ENCODE peak calls at places on chromosomes 5 and 9, in seven cellular contexts. D is esophagus muscularis mucosa, Z is A549, S is kidney, M is H1, B is IMR-90, V is uterus. W is an unnamed sample. For H3K9me3, the result is how much of the 10 kb centered on the place peaks cover.

GRCh38 chr9:89175739-89176360 is 2.8 kb downstream of the SHC3 start:
- DNase-seq in Z (no peak), D (no peak), S (no peak), V (no peak), B (no peak), M (no peak), W (no peak)

GRCh38 chr9:3398232-3398648 is 127.6 kb downstream of the RFX3 start:
- DNase-seq in V (no peak), Z (no peak), M (no peak), B (no peak), D (no peak), S (no peak), W (no peak)

GRCh38 chr9:105127863-105128220 is 116.6 kb upstream of the SLC44A1 start:
- DNase-seq in D (no peak), M (no peak), S (no peak), V (no peak), Z (no peak), B (peak), W (no peak)

GRCh38 chr5:149317281-149318048 is 27.8 kb upstream of the GRPEL2 start:
- DNase-seq in V (peak), D (no peak), B (peak), S (no peak), Z (peak), M (no peak), W (no peak)

GRCh38 chr5:1123418-1124147 is 11.7 kb upstream of the SLC12A7 start:
- DNase-seq in M (no peak), D (no peak), B (no peak), Z (no peak), V (no peak), S (no peak), W (no peak)

GRCh38 chr5:32278403-32278802 is 34.3 kb downstream of the MTMR12 start:
- DNase-seq in M (no peak), D (no peak), S (no peak), B (peak), Z (no peak), V (no peak), W (no peak)

GRCh38 chr5:76467221-76467620 is 64.1 kb downstream of the IQGAP2 start:
- DNase-seq in D (no peak), M (no peak), S (no peak), V (no peak), B (no peak), Z (no peak), W (no peak)

GRCh38 chr5:106656821-106657220 is 1013.9 kb downstream of the EFNA5 start:
- DNase-seq in M (no peak), S (no peak), Z (no peak), B (no peak), V (no peak), D (no peak), W (no peak)

GRCh38 chr9:36765077-36765390 is 192.3 kb downstream of the MELK start:
- DNase-seq in D (no peak), B (no peak), Z (peak), S (no peak), V (no peak), M (no peak), W (no peak)

GRCh38 chr9:110850401-110851135 is 182.0 kb downstream of the MUSK start:
- DNase-seq in Z (no peak), B (no peak), M (no peak), D (no peak), S (no peak), V (no peak), W (no peak)

GRCh38 chr5:108481355-108481931 is 99.5 kb upstream of the FBXL17 start:
- DNase-seq in V (no peak), M (no peak), Z (no peak), S (no peak), B (peak), D (no peak), W (no peak)

GRCh38 chr9:5900622-5901021 is 9.9 kb downstream of the MLANA start:
- DNase-seq in D (no peak), S (no peak), Z (no peak), V (no peak), B (no peak), M (no peak), W (no peak)

GRCh38 chr9:95770653-95771131 is 104.8 kb upstream of the ERCC6L2 start:
- DNase-seq in B (no peak), Z (no peak), S (no peak), M (peak), V (no peak), D (no peak), W (no peak)

GRCh38 chr5:143898381-143898780 is 86.4 kb downstream of the HMHB1 start:
- DNase-seq in D (no peak), M (no peak), B (no peak), Z (no peak), V (no peak), S (no peak), W (no peak)

GRCh38 chr5:147234825-147235635 is at the start of gene STK32A:
- DNase-seq in Z (no peak), M (peak), B (no peak), S (peak), V (peak), D (no peak), W (no peak)

DNA sequence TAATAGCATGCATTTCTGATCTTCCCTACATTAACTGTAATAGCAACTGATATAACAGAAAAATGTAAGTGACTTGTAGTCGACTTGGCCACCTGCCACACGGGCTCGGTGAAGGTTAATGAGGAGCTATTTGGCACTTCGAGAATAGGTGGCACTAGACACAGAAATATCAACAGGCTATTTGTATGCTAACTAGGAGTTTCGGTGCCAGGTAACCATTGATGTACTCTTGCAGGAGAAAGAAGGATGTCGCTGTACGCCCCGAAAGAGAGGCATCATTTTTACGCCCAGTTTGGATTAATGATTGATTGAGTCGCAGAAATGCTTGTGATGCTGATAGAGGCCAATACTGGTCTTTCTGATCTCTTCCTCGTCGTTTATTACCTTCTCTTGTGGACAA is 516 bp upstream of the DMRT2 start:
- DNase-seq in V (no peak), B (no peak), Z (no peak), M (no peak), S (no peak), D (no peak), W (no peak)
- H3K9me3 ChIP-seq in V (under half), B (under half), Z (under half), M (under half), S (under half), D (under half), W (under half)

GRCh38 chr5:80964919-80965318 is 4.8 kb downstream of the RASGRF2 start:
- DNase-seq in B (no peak), D (no peak), M (no peak), S (no peak), V (no peak), Z (no peak), W (no peak)

GRCh38 chr5:80963521-80963895 is 3.3 kb downstream of the RASGRF2 start:
- DNase-seq in M (no peak), B (peak), V (no peak), S (no peak), D (no peak), Z (no peak), W (no peak)

GRCh38 chr5:80964491-80964890 is 4.3 kb downstream of the RASGRF2 start:
- DNase-seq in V (no peak), Z (no peak), M (no peak), B (peak), D (no peak), S (no peak), W (no peak)

GRCh38 chr5:80962630-80963520 is 2.7 kb downstream of the RASGRF2 start:
- DNase-seq in M (no peak), S (no peak), D (no peak), V (no peak), B (no peak), Z (no peak), W (no peak)

GRCh38 chr5:80963966-80964481 is 3.9 kb downstream of the RASGRF2 start:
- DNase-seq in M (no peak), V (no peak), D (no peak), S (no peak), Z (no peak), B (peak), W (no peak)
- TF ChIP-seq CTCF in M (no peak), V (no peak), D (no peak), S (no peak), Z (no peak), B (no peak), W (no peak)

GRCh38 chr5:3599283-3600105 is 3.9 kb downstream of the IRX1 start:
- DNase-seq in M (peak), B (no peak), Z (no peak), S (no peak), D (no peak), V (no peak), W (no peak)

GRCh38 chr5:3602713-3603502 is 7.3 kb downstream of the IRX1 start:
- DNase-seq in Z (no peak), B (no peak), D (no peak), V (no peak), M (peak), S (peak), W (no peak)

GRCh38 chr5:3601929-3602712 is 6.5 kb downstream of the IRX1 start:
- DNase-seq in B (no peak), M (peak), Z (no peak), V (no peak), D (no peak), S (no peak), W (no peak)

GRCh38 chr5:3600106-3600997 is 4.7 kb downstream of the IRX1 start:
- DNase-seq in S (no peak), V (no peak), Z (no peak), M (peak), B (no peak), D (no peak), W (no peak)

DNA sequence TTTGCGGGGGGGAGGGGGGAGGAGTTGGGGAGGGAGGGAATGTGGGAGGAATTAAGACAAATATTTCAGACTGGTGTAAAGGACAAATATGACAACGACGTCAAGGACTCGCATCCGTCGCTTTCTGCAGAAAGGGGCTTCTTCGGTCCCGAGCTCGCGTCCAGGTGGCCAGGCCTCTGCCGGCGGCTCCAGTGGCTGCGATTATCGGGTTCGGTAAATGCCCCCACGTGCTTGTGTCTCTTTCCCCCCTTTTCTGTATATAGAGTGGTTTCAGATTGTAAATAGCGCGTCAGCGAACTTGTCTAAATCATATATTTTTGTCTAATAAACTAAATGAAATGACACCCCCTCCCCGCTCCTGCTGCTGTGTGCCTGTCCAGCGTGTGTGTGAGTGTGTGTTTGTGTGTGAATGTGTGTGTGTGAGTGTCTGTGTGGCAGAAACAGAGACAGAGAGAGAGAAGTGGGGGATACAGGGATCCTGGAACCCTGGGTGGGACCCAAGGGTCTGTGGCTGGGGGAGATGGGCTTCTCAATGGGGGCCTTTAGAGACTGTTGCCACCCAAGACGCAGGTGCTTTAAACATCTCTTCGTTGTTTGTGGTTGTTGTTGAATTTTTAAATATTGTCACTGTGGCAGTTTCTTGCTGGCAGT is 5.6 kb downstream of the IRX1 start:
- DNase-seq in Z (no peak), D (no peak), V (no peak), B (no peak), M (peak), S (no peak), W (no peak)
- H3K9me3 ChIP-seq in Z (under half), D (under half), V (under half), B (under half), M (under half), S (under half), W (under half)

DNA sequence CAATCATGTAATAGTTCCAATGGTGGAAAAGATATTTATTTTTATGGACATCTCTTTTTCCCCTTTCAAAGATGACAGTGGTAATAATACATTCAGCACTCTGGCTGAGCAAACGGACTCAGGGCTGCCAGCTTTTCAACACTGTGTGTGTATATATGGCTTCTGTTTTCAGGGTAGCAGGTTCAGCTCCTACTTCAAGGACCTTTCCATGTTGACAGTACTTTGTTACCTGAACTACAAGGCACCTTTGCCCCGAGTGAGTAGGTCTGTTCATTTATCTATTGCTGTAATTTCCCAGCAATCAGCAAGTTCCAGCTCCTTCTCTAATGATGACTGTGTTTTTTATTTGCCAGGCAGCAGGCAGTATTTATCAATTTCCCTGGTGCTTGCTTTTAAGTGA is 387.4 kb upstream of the KIF2A start:
- DNase-seq in V (no peak), Z (no peak), S (no peak), B (no peak), D (no peak), M (no peak), W (no peak)
- TF ChIP-seq CTCF in V (no peak), Z (no peak), S (no peak), B (no peak), D (no peak), M (no peak), W (no peak)

GRCh38 chr5:178324481-178325310 is 92.1 kb upstream of the PHYKPL start:
- DNase-seq in Z (no peak), D (no peak), V (no peak), M (peak), B (no peak), S (peak), W (no peak)

GRCh38 chr5:178323961-178324360 is 91.4 kb upstream of the PHYKPL start:
- DNase-seq in S (peak), V (no peak), Z (no peak), M (no peak), D (no peak), B (no peak), W (no peak)

GRCh38 chr5:178322736-178323540 is 90.3 kb upstream of the PHYKPL start:
- DNase-seq in V (no peak), S (peak), D (no peak), B (no peak), M (no peak), Z (no peak), W (no peak)

GRCh38 chr5:178325311-178326053 is 92.9 kb upstream of the PHYKPL start:
- DNase-seq in B (no peak), V (no peak), M (no peak), Z (no peak), S (peak), D (no peak), W (no peak)

GRCh38 chr5:178323541-178323865 is 90.9 kb upstream of the PHYKPL start:
- DNase-seq in B (no peak), V (no peak), M (peak), Z (no peak), S (peak), D (no peak), W (no peak)
- H3K9me3 ChIP-seq in B (under half), V (under half), M (under half), Z (under half), S (under half), D (under half), W (under half)

GRCh38 chr5:132901730-132902129 is 28.3 kb downstream of the LEAP2 start:
- DNase-seq in Z (no peak), D (no peak), S (no peak), V (no peak), B (no peak), M (no peak), W (no peak)
- TF ChIP-seq CTCF in Z (no peak), D (no peak), S (no peak), V (no peak), B (no peak), M (no peak), W (no peak)

GRCh38 chr5:165057156-165057555 is 1551.7 kb downstream of the MAT2B start:
- DNase-seq in D (no peak), S (no peak), B (no peak), Z (no peak), V (no peak), M (no peak), W (no peak)
- H3K9me3 ChIP-seq in D (under half), S (under half), B (under half), Z (under half), V (under half), M (under half), W (under half)

DNA sequence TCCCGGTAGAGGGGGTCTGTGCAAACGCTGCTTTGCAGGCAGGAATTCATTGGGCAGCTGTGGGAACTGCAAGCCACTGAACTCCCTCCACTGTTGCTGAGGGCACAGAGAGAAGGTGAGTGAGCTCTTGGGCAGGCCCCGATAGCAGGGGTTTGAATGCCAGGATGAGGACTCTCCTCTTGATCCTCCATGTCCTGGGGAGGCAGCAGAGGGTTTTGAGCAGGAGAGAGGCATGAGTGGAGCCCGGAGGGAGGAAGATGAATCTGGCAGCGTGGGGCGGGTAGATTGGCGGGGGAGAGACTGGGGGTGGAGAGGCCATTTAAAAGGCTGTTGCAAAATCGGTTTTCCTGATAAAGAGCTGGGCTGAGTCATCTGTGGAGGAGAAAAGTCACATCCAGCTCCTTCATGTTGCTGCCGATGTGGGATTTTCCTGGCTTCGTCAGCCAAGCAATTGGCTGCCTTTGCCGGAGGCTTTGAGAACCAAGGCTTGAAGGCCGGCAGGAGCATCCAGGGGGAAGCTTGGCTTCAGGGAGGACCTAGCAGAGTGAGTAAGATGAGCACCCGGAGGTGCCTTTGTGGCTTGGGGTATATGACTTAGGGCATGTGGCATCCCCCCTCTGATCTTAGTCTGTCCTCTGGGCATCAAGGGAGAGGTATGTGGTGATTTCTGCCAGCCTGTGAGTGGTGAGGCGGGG is at the start of gene SYNPO:
- DNase-seq in D (no peak), M (no peak), Z (peak), S (peak), B (peak), V (peak), W (peak)
- TF ChIP-seq CTCF in D (no peak), M (no peak), Z (no peak), S (no peak), B (peak), V (no peak), W (no peak)